ENCODE peak calls at places on chromosomes 3 and 15, in nine cellular contexts. One of them, this sample, is unnamed.

GRCh38 chr15:77892335-77892734 is 185.2 kb downstream of the TBC1D2B start:
- DNase-seq in GM23338: no peak
- DNase-seq in EH: no peak
- DNase-seq in psoas muscle: no peak
- DNase-seq in SHP77: no peak
- DNase-seq in Daoy: no peak
- DNase-seq in epithelial cell of esophagus: no peak
- DNase-seq in HFFc6: no peak
- DNase-seq in left cardiac atrium: no peak
- DNase-seq in this sample: no peak

GRCh38 chr3:124032351-124032880 is 40.5 kb upstream of the ROPN1 start:
- DNase-seq in GM23338: peak
- DNase-seq in EH: peak
- DNase-seq in psoas muscle: peak
- DNase-seq in SHP77: peak
- DNase-seq in Daoy: peak
- DNase-seq in epithelial cell of esophagus: no peak
- DNase-seq in HFFc6: no peak
- DNase-seq in left cardiac atrium: peak
- DNase-seq in this sample: no peak

GRCh38 chr3:50265988-50266387 is 3.0 kb upstream of the SEMA3B start:
- DNase-seq in GM23338: no peak
- DNase-seq in EH: peak
- DNase-seq in psoas muscle: no peak
- DNase-seq in SHP77: no peak
- DNase-seq in Daoy: no peak
- DNase-seq in epithelial cell of esophagus: no peak
- DNase-seq in HFFc6: no peak
- DNase-seq in left cardiac atrium: no peak
- DNase-seq in this sample: no peak

GRCh38 chr3:195254454-195255175 is 16.3 kb downstream of the XXYLT1 start:
- DNase-seq in GM23338: no peak
- DNase-seq in EH: no peak
- DNase-seq in psoas muscle: no peak
- DNase-seq in SHP77: no peak
- DNase-seq in Daoy: no peak
- DNase-seq in epithelial cell of esophagus: no peak
- DNase-seq in HFFc6: no peak
- DNase-seq in left cardiac atrium: no peak
- DNase-seq in this sample: no peak

GRCh38 chr3:45644467-45645201 is 44.6 kb upstream of the SACM1L start:
- DNase-seq in GM23338: no peak
- DNase-seq in EH: peak
- DNase-seq in psoas muscle: no peak
- DNase-seq in SHP77: no peak
- DNase-seq in Daoy: peak
- DNase-seq in epithelial cell of esophagus: peak
- DNase-seq in HFFc6: peak
- DNase-seq in left cardiac atrium: no peak
- DNase-seq in this sample: peak

GRCh38 chr3:150605998-150606641 is 3.0 kb downstream of the SELENOT start:
- DNase-seq in GM23338: no peak
- DNase-seq in EH: no peak
- DNase-seq in psoas muscle: no peak
- DNase-seq in SHP77: no peak
- DNase-seq in Daoy: no peak
- DNase-seq in epithelial cell of esophagus: no peak
- DNase-seq in HFFc6: no peak
- DNase-seq in left cardiac atrium: no peak
- DNase-seq in this sample: no peak

GRCh38 chr3:139227165-139227564 is 116.7 kb upstream of the MRPS22 start:
- DNase-seq in GM23338: no peak
- DNase-seq in EH: no peak
- DNase-seq in psoas muscle: no peak
- DNase-seq in SHP77: no peak
- DNase-seq in Daoy: no peak
- DNase-seq in epithelial cell of esophagus: no peak
- DNase-seq in HFFc6: no peak
- DNase-seq in left cardiac atrium: peak
- DNase-seq in this sample: no peak

GRCh38 chr3:38650248-38650940 is 907 bp upstream of the SCN5A start:
- DNase-seq in GM23338: no peak
- DNase-seq in EH: no peak
- DNase-seq in psoas muscle: no peak
- DNase-seq in SHP77: no peak
- DNase-seq in Daoy: no peak
- DNase-seq in epithelial cell of esophagus: no peak
- DNase-seq in HFFc6: no peak
- DNase-seq in left cardiac atrium: no peak
- DNase-seq in this sample: no peak

GRCh38 chr3:13879946-13880810 is at the start of gene WNT7A:
- DNase-seq in GM23338: peak
- DNase-seq in EH: no peak
- DNase-seq in psoas muscle: no peak
- DNase-seq in SHP77: no peak
- DNase-seq in Daoy: peak
- DNase-seq in epithelial cell of esophagus: peak
- DNase-seq in HFFc6: no peak
- DNase-seq in left cardiac atrium: no peak
- DNase-seq in this sample: no peak

GRCh38 chr15:53759333-53759975 is at the start of gene WDR72:
- DNase-seq in GM23338: peak
- DNase-seq in EH: no peak
- DNase-seq in psoas muscle: no peak
- DNase-seq in SHP77: no peak
- DNase-seq in Daoy: no peak
- DNase-seq in epithelial cell of esophagus: no peak
- DNase-seq in HFFc6: no peak
- DNase-seq in left cardiac atrium: no peak
- DNase-seq in this sample: no peak

GRCh38 chr3:126927405-126927750 is 55.5 kb upstream of the PLXNA1 start:
- DNase-seq in GM23338: no peak
- DNase-seq in EH: peak
- DNase-seq in psoas muscle: no peak
- DNase-seq in SHP77: no peak
- DNase-seq in Daoy: no peak
- DNase-seq in epithelial cell of esophagus: no peak
- DNase-seq in HFFc6: no peak
- DNase-seq in left cardiac atrium: no peak
- DNase-seq in this sample: no peak

GRCh38 chr3:126357299-126358037 is at the start of gene KLF15:
- DNase-seq in GM23338: peak
- DNase-seq in EH: peak
- DNase-seq in psoas muscle: peak
- DNase-seq in SHP77: peak
- DNase-seq in Daoy: peak
- DNase-seq in epithelial cell of esophagus: peak
- DNase-seq in HFFc6: peak
- DNase-seq in left cardiac atrium: peak
- DNase-seq in this sample: peak

GRCh38 chr3:10917176-10917575 is 75.4 kb upstream of the SLC6A1 start:
- DNase-seq in GM23338: no peak
- DNase-seq in EH: peak
- DNase-seq in psoas muscle: no peak
- DNase-seq in SHP77: no peak
- DNase-seq in Daoy: peak
- DNase-seq in epithelial cell of esophagus: no peak
- DNase-seq in HFFc6: no peak
- DNase-seq in left cardiac atrium: no peak
- DNase-seq in this sample: no peak

GRCh38 chr15:37902126-37902525 is 32.3 kb upstream of the TMCO5A start:
- DNase-seq in GM23338: no peak
- DNase-seq in EH: no peak
- DNase-seq in psoas muscle: no peak
- DNase-seq in SHP77: no peak
- DNase-seq in Daoy: no peak
- DNase-seq in epithelial cell of esophagus: no peak
- DNase-seq in HFFc6: no peak
- DNase-seq in left cardiac atrium: no peak
- DNase-seq in this sample: no peak

GRCh38 chr15:57527382-57528091 is 64.2 kb upstream of the MYZAP start:
- DNase-seq in GM23338: peak
- DNase-seq in EH: peak
- DNase-seq in psoas muscle: no peak
- DNase-seq in SHP77: peak
- DNase-seq in Daoy: peak
- DNase-seq in epithelial cell of esophagus: peak
- DNase-seq in HFFc6: peak
- DNase-seq in left cardiac atrium: peak
- DNase-seq in this sample: peak

GRCh38 chr3:177051419-177051818 is 145.9 kb downstream of the TBL1XR1 start:
- DNase-seq in GM23338: no peak
- DNase-seq in EH: no peak
- DNase-seq in psoas muscle: no peak
- DNase-seq in SHP77: peak
- DNase-seq in Daoy: no peak
- DNase-seq in epithelial cell of esophagus: no peak
- DNase-seq in HFFc6: no peak
- DNase-seq in left cardiac atrium: no peak
- DNase-seq in this sample: no peak

GRCh38 chr3:194689493-194689901 is 3.8 kb downstream of the FAM43A start:
- DNase-seq in GM23338: no peak
- DNase-seq in EH: peak
- DNase-seq in psoas muscle: peak
- DNase-seq in SHP77: no peak
- DNase-seq in Daoy: peak
- DNase-seq in epithelial cell of esophagus: no peak
- DNase-seq in HFFc6: no peak
- DNase-seq in left cardiac atrium: no peak
- DNase-seq in this sample: no peak

GRCh38 chr3:10706156-10707088 is 109.6 kb upstream of the SLC6A11 start:
- DNase-seq in GM23338: peak
- DNase-seq in EH: no peak
- DNase-seq in psoas muscle: no peak
- DNase-seq in SHP77: no peak
- DNase-seq in Daoy: peak
- DNase-seq in epithelial cell of esophagus: no peak
- DNase-seq in HFFc6: no peak
- DNase-seq in left cardiac atrium: no peak
- DNase-seq in this sample: no peak

GRCh38 chr15:89167267-89168176 is 53.9 kb downstream of the RLBP1 start:
- DNase-seq in GM23338: no peak
- DNase-seq in EH: peak
- DNase-seq in psoas muscle: peak
- DNase-seq in SHP77: no peak
- DNase-seq in Daoy: peak
- DNase-seq in epithelial cell of esophagus: peak
- DNase-seq in HFFc6: peak
- DNase-seq in left cardiac atrium: no peak
- DNase-seq in this sample: peak

GRCh38 chr3:12187448-12188327 is 29.0 kb upstream of the TIMP4 start:
- DNase-seq in GM23338: no peak
- DNase-seq in EH: peak
- DNase-seq in psoas muscle: no peak
- DNase-seq in SHP77: no peak
- DNase-seq in Daoy: peak
- DNase-seq in epithelial cell of esophagus: peak
- DNase-seq in HFFc6: peak
- DNase-seq in left cardiac atrium: peak
- DNase-seq in this sample: peak

GRCh38 chr15:69784808-69785550 is 312.7 kb downstream of the TLE3 start:
- DNase-seq in GM23338: no peak
- DNase-seq in EH: peak
- DNase-seq in psoas muscle: no peak
- DNase-seq in SHP77: no peak
- DNase-seq in Daoy: peak
- DNase-seq in epithelial cell of esophagus: no peak
- DNase-seq in HFFc6: peak
- DNase-seq in left cardiac atrium: no peak
- DNase-seq in this sample: peak